ENCODE peak calls at places on chromosome 2, in four cellular contexts. Y is A172; T is nephron progenitor cell; A is activated T-helper 1 cell treated with anti-CD3 and anti-CD28 coated beads, Interleukin-12 subunit alpha, Interleukin-12 subunit beta, Interleukin-2, Interleukin-4 antibody, amounts not matched to agents 30 ng/mL and 10 ng/mL and 1 ng/mL, durations not matched to agents 14 hours and 24 hours and 36 hours. N is an unnamed sample.

GRCh38 chr2:147636238-147636887 is 208.5 kb upstream of the ACVR2A start:
- DNase-seq in Y (peak; percentile 66), T (no peak), A (no peak), N (no peak)

GRCh38 chr2:73982140-73982617 is 2.5 kb upstream of the TET3 start:
- DNase-seq in Y (peak; percentile 21), T (no peak), A (no peak), N (no peak)

GRCh38 chr2:207073791-207074678 is 91.7 kb downstream of the KLF7 start:
- DNase-seq in Y (no peak), T (no peak), A (peak; percentile 39), N (peak; percentile 38)

GRCh38 chr2:107336536-107336935 is 450.6 kb upstream of the ST6GAL2 start:
- DNase-seq in Y (no peak), T (no peak), A (no peak), N (no peak)

GRCh38 chr2:172442072-172442895 is 14.9 kb downstream of the ITGA6 start:
- DNase-seq in Y (peak; percentile 99), T (no peak), A (no peak), N (no peak)

GRCh38 chr2:235378261-235378660 is 115.6 kb upstream of the AGAP1 start:
- DNase-seq in Y (peak; percentile 51), T (no peak), A (no peak), N (no peak)

GRCh38 chr2:179440642-179441251 is 176.1 kb upstream of the SESTD1 start:
- DNase-seq in Y (peak; percentile 29), T (no peak), A (no peak), N (peak; percentile 7)

GRCh38 chr2:28449489-28450395 is 46.1 kb upstream of the PLB1 start:
- DNase-seq in Y (peak; percentile 75), T (no peak), A (peak; percentile 45), N (no peak)

GRCh38 chr2:237140689-237141285 is 55.1 kb downstream of the COPS8 start:
- DNase-seq in Y (no peak), T (no peak), A (no peak), N (no peak)